ENCODE peak calls at places on chromosomes 5 and 9, in five cellular contexts. B is cardiac fibroblast, X is body of pancreas, R is left ventricle myocardium inferior, P is iPS DF 6.9. I is an unnamed sample.

GRCh38 chr9:127170652-127171051 is 48.2 kb upstream of the ANGPTL2 start:
- DNase-seq in B (no peak), X (no peak), R (no peak), P (no peak), I (peak)

GRCh38 chr5:151461312-151461711 is 13.9 kb downstream of the SLC36A1 start:
- DNase-seq in B (no peak), X (no peak), R (no peak), P (no peak), I (no peak)

GRCh38 chr9:24090566-24090965 is 264.5 kb upstream of the ELAVL2 start:
- DNase-seq in B (no peak), X (no peak), R (no peak), P (no peak), I (no peak)

GRCh38 chr5:135155616-135156214 is 121.7 kb upstream of the PITX1 start:
- DNase-seq in B (no peak), X (no peak), R (no peak), P (no peak), I (no peak)

GRCh38 chr9:26163931-26164330 is 485.7 kb upstream of the TUSC1 start:
- DNase-seq in B (no peak), X (no peak), R (no peak), P (no peak), I (no peak)

GRCh38 chr9:18910858-18911257 is 122.2 kb downstream of the SAXO1 start:
- DNase-seq in B (no peak), X (no peak), R (no peak), P (no peak), I (no peak)

GRCh38 chr9:30120654-30121053 is 2263.8 kb upstream of the ACO1 start:
- DNase-seq in B (no peak), X (no peak), R (no peak), P (no peak), I (no peak)

GRCh38 chr9:113492343-113493079 is 29.0 kb downstream of the RGS3 start:
- DNase-seq in B (peak), X (peak), R (peak), P (no peak), I (no peak)

GRCh38 chr9:69955536-69956355 is 87.9 kb upstream of the MAMDC2 start:
- DNase-seq in B (no peak), X (no peak), R (no peak), P (no peak), I (no peak)

GRCh38 chr9:3527653-3527960 is 1.8 kb upstream of the RFX3 start:
- DNase-seq in B (no peak), X (no peak), R (no peak), P (no peak), I (no peak)

GRCh38 chr9:137970686-137971476 is 93.3 kb downstream of the CACNA1B start:
- DNase-seq in B (no peak), X (no peak), R (no peak), P (no peak), I (peak)

GRCh38 chr9:111975709-111976108 is 79.1 kb downstream of the UGCG start:
- DNase-seq in B (no peak), X (peak), R (peak), P (peak), I (peak)

GRCh38 chr5:134184155-134185135 is 7.7 kb upstream of the SKP1 start:
- DNase-seq in B (peak), X (peak), R (peak), P (peak), I (peak)

GRCh38 chr9:88258012-88258411 is 119.7 kb upstream of the SPATA31C2 start:
- DNase-seq in B (peak), X (peak), R (peak), P (no peak), I (peak)

GRCh38 chr9:128163027-128163515 is 3.0 kb downstream of the BBLN start:
- DNase-seq in B (no peak), X (no peak), R (no peak), P (no peak), I (no peak)

GRCh38 chr5:77910789-77911188 is 134.7 kb upstream of the TBCA start:
- DNase-seq in B (no peak), X (no peak), R (no peak), P (no peak), I (no peak)

GRCh38 chr5:65663804-65664521 is 39.1 kb downstream of the SHLD3 start:
- DNase-seq in B (peak), X (no peak), R (no peak), P (peak), I (no peak)

GRCh38 chr5:45696206-45696836 is at the start of gene HCN1:
- DNase-seq in B (peak), X (peak), R (peak), P (peak), I (peak)
- H3K4me3 ChIP-seq in B (no peak), X (peak), R (peak), P (peak), I (peak)

GRCh38 chr5:174514325-174514724 is 210.1 kb upstream of the MSX2 start:
- DNase-seq in B (no peak), X (no peak), R (no peak), P (no peak), I (no peak)
- H3K4me3 ChIP-seq in B (no peak), X (no peak), R (no peak), P (no peak), I (no peak)

DNA sequence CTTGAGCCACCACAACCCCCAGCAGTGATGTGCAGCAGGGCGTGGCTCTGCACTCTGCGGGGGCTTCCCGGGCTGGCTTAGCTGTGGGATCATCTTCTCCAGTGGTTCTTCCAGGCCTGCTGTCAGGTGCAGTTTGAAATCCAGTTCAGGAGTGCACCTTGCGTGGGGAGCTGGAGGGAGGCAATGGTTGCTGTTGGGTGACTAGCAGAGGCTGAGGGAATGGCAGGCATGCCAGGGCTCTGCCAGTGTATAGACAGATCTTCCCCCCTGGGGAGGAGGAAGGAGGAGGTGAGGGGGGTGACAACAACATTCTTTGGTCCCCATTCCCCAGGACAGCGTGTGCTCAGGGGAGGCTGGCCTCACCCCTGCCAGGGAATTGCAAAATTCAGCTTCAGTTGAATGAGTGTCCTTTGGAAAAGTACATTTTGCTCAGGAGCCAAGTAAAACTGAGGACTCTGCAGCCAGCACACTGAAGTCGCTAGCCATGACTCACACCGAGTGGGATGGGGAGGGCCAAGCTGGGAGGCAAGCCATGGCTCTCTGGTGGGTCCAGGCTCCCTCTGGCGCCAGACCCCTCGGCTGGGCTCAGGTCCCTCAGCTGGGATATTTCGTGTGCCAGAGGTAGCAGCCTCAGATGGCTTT is 35.0 kb downstream of the ERGIC1 start:
- DNase-seq in B (peak), X (peak), R (peak), P (no peak), I (peak)
- H3K4me3 ChIP-seq in B (no peak), X (no peak), R (peak), P (no peak), I (no peak)

GRCh38 chr5:156920861-156921431 is 42.1 kb downstream of the TIMD4 start:
- DNase-seq in B (no peak), X (no peak), R (no peak), P (no peak), I (no peak)
- H3K4me3 ChIP-seq in B (no peak), X (no peak), R (no peak), P (no peak), I (no peak)

DNA sequence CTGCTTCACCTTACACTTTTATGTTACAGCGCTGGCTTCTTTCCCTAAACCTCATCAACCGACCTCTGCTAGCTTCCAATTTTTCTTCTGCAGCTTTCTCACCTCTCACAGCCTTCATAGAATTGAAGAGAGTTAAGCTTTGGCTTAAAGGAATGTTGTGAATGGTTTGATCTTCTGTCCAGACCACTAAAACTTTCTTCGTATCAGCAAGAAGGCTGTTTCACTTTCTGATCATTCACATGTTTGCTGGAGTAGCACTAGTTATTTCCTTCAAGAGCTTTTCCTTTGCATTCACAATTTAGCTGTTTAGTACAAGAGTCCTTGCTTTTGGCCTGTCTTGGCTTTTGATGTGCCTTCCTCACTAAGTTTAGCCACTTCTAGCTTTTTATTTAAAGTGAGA is 49.5 kb downstream of the NR3C1 start:
- DNase-seq in B (no peak), X (no peak), R (no peak), P (no peak), I (no peak)
- H3K4me3 ChIP-seq in B (no peak), X (no peak), R (no peak), P (no peak), I (no peak)

I was measured in testis.